ENCODE peak calls at places on chromosomes 4 and X, in seven cellular contexts. B is HL-60, X is AG09309, R is right lobe of liver, T is thoracic aorta, Z is astrocyte of the spinal cord, O is fibroblast of lung. L is an unnamed sample.
A peak's percentile ranks its signal among the peaks of the same experiment; 100 is the strongest.

GRCh38 chr4:521636-522330 is 22.8 kb downstream of the PIGG start:
- DNase-seq in O (no peak), T (no peak), B (no peak), Z (no peak), R (no peak), X (no peak), L (no peak)

GRCh38 chrX:40109288-40110008 is 11.7 kb upstream of the BCOR start:
- DNase-seq in T (no peak), O (peak; percentile 59), B (peak; percentile 45), Z (peak; percentile 69), X (no peak), R (peak; percentile 72), L (no peak)

GRCh38 chr4:30720656-30721352 is 635 bp downstream of the PCDH7 start:
- DNase-seq in T (no peak), Z (peak; percentile 53), B (no peak), R (no peak), X (no peak), O (peak; percentile 69), L (peak; percentile 55)

GRCh38 chr4:146742416-146742815 is 103.7 kb downstream of the POU4F2 start:
- DNase-seq in T (no peak), Z (no peak), R (no peak), B (no peak), X (no peak), O (no peak), L (peak; percentile 0)

GRCh38 chrX:7111518-7111917 is 36.0 kb upstream of the STS start:
- DNase-seq in Z (no peak), T (no peak), X (no peak), B (no peak), R (no peak), O (no peak), L (no peak)

GRCh38 chrX:43750248-43750676 is 94.2 kb downstream of the MAOA start:
- DNase-seq in R (no peak), Z (peak; percentile 61), T (peak; percentile 2), B (peak; percentile 66), O (peak; percentile 69), X (peak; percentile 3), L (peak; percentile 68)

GRCh38 chrX:69125094-69125493 is 40.2 kb downstream of the PJA1 start:
- DNase-seq in T (no peak), Z (no peak), O (no peak), B (no peak), R (no peak), X (no peak), L (no peak)

GRCh38 chr4:15428611-15429010 is 778 bp downstream of the C1QTNF7 start:
- DNase-seq in O (no peak), R (no peak), T (no peak), Z (no peak), B (no peak), X (no peak), L (no peak)

GRCh38 chr4:20106926-20107325 is 144.8 kb upstream of the SLIT2 start:
- DNase-seq in O (no peak), R (no peak), T (no peak), X (no peak), B (no peak), Z (no peak), L (peak; percentile 67)

GRCh38 chr4:174136013-174136412 is 147.5 kb downstream of the FBXO8 start:
- DNase-seq in B (no peak), R (no peak), T (no peak), Z (peak; percentile 13), X (no peak), O (peak; percentile 37), L (peak; percentile 77)

GRCh38 chr4:8266088-8266487 is 3.5 kb upstream of the HTRA3 start:
- DNase-seq in R (no peak), X (no peak), T (no peak), B (no peak), O (no peak), Z (no peak), L (no peak)

GRCh38 chrX:46587158-46587557 is 13.6 kb downstream of the CHST7 start:
- DNase-seq in T (no peak), Z (peak; percentile 67), O (no peak), X (no peak), B (no peak), R (no peak), L (peak; percentile 55)

GRCh38 chr4:7630559-7631287 is 196.0 kb upstream of the PSAPL1 start:
- DNase-seq in B (no peak), O (peak; percentile 78), R (peak; percentile 85), X (peak; percentile 61), T (peak; percentile 33), Z (peak; percentile 91), L (peak; percentile 66)

GRCh38 chr4:175998782-175999181 is 66.9 kb upstream of the WDR17 start:
- DNase-seq in B (no peak), Z (peak; percentile 18), T (no peak), O (peak; percentile 5), R (no peak), X (no peak), L (no peak)

GRCh38 chr4:54228563-54229501 is at the start of gene PDGFRA:
- DNase-seq in X (peak; percentile 91), T (no peak), B (no peak), R (no peak), Z (peak; percentile 89), O (peak; percentile 98), L (peak; percentile 99)

GRCh38 chrX:112851161-112851779 is 10.6 kb upstream of the AMOT start:
- DNase-seq in T (no peak), B (no peak), O (no peak), R (no peak), Z (no peak), X (no peak), L (no peak)

GRCh38 chr4:31068257-31069075 is 348.3 kb downstream of the PCDH7 start:
- DNase-seq in Z (no peak), O (no peak), R (no peak), T (no peak), X (no peak), B (no peak), L (no peak)

GRCh38 chrX:3326721-3327120 is 19.7 kb downstream of the MXRA5 start:
- DNase-seq in T (no peak), O (no peak), B (no peak), X (peak; percentile 71), R (no peak), Z (peak; percentile 9), L (peak; percentile 40)

GRCh38 chrX:70445197-70445656 is 592 bp downstream of the DLG3 start:
- DNase-seq in T (no peak), Z (no peak), X (no peak), O (no peak), B (no peak), R (no peak), L (no peak)

GRCh38 chrX:110418220-110418856 is 59.7 kb downstream of the RTL9 start:
- DNase-seq in R (no peak), T (no peak), Z (peak; percentile 71), O (peak; percentile 85), X (no peak), B (no peak), L (peak; percentile 81)

GRCh38 chrX:15143050-15143824 is 126.6 kb downstream of the ASB9 start:
- DNase-seq in T (no peak), Z (peak; percentile 39), B (peak; percentile 26), R (peak; percentile 49), O (peak; percentile 41), X (no peak), L (peak; percentile 32)

GRCh38 chr4:188198980-188199792 is 59.9 kb downstream of the TRIML1 start:
- DNase-seq in Z (no peak), T (no peak), X (no peak), R (no peak), O (peak; percentile 31), B (no peak), L (no peak)

GRCh38 chr4:22170353-22170752 is 221.8 kb upstream of the KCNIP4 start:
- DNase-seq in X (peak; percentile 79), O (peak; percentile 69), T (no peak), B (no peak), R (no peak), Z (peak; percentile 84), L (peak; percentile 4)

GRCh38 chrX:14354541-14354940 is 174.8 kb upstream of the GLRA2 start:
- DNase-seq in O (peak; percentile 66), B (no peak), Z (peak; percentile 56), X (peak; percentile 41), R (no peak), T (no peak), L (peak; percentile 71)

DNA sequence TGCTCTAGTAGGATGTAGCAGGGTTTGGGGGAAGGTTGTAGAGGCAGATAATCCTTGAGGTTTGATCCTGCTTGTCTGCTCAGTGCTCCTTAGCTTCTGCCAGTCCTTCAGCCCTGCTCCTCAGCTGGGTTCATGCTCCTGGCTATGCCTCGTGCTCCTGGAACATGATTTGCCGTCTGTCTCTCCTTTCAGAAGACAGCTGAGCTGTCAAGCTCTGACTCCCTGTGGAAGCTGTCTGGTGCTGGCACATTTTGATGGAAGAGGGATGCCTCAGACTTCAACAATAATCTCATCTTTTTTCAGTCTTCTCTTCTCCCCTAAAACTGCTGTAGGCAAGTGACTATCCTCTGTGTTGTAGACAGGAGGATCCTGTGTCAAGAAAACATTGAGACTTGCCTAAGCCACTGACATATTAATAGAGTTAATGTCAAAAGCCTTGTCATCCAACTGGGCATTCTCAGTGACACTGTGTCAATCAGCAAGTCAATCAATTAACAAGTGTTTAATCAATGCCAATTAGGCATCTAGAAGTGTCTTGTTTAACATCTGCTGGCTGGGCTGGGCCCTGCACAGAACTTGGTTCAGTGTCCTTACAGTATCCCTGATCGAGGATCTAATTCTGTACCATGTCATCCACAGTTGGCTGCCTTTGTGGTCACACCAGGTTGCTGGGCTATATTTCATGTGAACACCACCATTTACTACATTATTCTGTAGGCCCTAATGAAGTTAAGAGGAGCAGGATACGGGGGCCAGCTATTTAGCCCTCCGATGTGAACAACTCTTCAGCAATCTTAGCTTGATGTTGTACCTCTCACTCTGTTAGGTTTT is 96.7 kb downstream of the SYNPO2 start:
- DNase-seq in B (no peak), O (no peak), T (no peak), Z (no peak), R (no peak), X (no peak), L (no peak)
- H3K4me3 ChIP-seq in B (no peak overlapping the region), O (no peak overlapping the region), T (no peak overlapping the region), Z (no peak overlapping the region), R (no peak overlapping the region), X (no peak overlapping the region), L (no peak overlapping the region)

GRCh38 chrX:17535229-17535628 is 160.2 kb downstream of the NHS start:
- DNase-seq in R (no peak), T (no peak), X (no peak), O (peak; percentile 33), B (peak; percentile 36), Z (no peak), L (peak; percentile 21)
- TF ChIP-seq CTCF in R (peak; percentile 49), T (no peak), X (peak; percentile 54), O (peak; percentile 23), B (no peak), Z (peak; percentile 46), L (peak; percentile 41)

GRCh38 chrX:78747471-78747870 is at the start of gene LPAR4:
- DNase-seq in X (no peak), B (no peak), Z (peak; percentile 51), O (peak; percentile 18), R (no peak), T (no peak), L (no peak)
- H3K4me3 ChIP-seq in X (no peak within 1 kb of the TSS), B (no peak within 1 kb of the TSS), Z (peak within 1 kb of the TSS; percentile 40), O (peak within 1 kb of the TSS; percentile 66), R (no peak within 1 kb of the TSS), T (peak within 1 kb of the TSS; percentile 65), L (peak within 1 kb of the TSS; percentile 23)

GRCh38 chrX:8366491-8366890 is 98.1 kb upstream of the VCX3B start:
- DNase-seq in R (no peak), O (no peak), Z (no peak), X (no peak), B (no peak), T (no peak), L (no peak)

GRCh38 chrX:8364369-8365141 is 100.1 kb upstream of the VCX3B start:
- DNase-seq in R (no peak), T (no peak), O (no peak), X (no peak), B (peak; percentile 23), Z (no peak), L (peak; percentile 1)
- TF ChIP-seq CTCF in R (peak; percentile 52), T (no peak), O (no peak), X (no peak), B (no peak), Z (peak; percentile 39), L (peak; percentile 13)

GRCh38 chr4:158170691-158171455 is 2.0 kb downstream of the GASK1B start:
- DNase-seq in O (peak; percentile 34), X (no peak), T (peak; percentile 49), B (no peak), Z (no peak), R (peak; percentile 63), L (peak; percentile 74)
- H3K4me3 ChIP-seq in O (peak overlapping the region; percentile 70), X (peak overlapping the region; percentile 54), T (peak overlapping the region; percentile 84), B (no peak overlapping the region), Z (peak overlapping the region; percentile 34), R (peak overlapping the region; percentile 26), L (peak overlapping the region; percentile 74)

L was measured in fibroblast of villous mesenchyme.